ENCODE peak calls at places on chromosomes 6 and 20, in ten cellular contexts. One of them, this sample, is unnamed.

GRCh38 chr6:31163922-31164321 is 5.5 kb downstream of the TCF19 start:
- DNase-seq in NCI-H1105: no peak
- DNase-seq in stimulated activated CD4-positive, alpha-beta T cell treated with anti-CD3 and anti-CD28 coated beads, TNF-alpha, amount 100 ng/mL, for 24 hours: no peak
- DNase-seq in transverse colon: no peak
- DNase-seq in activated naive CD8-positive, alpha-beta T cell treated with anti-CD3 and anti-CD28 coated beads, Interleukin-2, amount 50 U/mL, for 16 hours: no peak
- DNase-seq in HCT116: peak; percentile 13
- DNase-seq in cardiac fibroblast: peak; percentile 31
- DNase-seq in left colon: no peak
- DNase-seq in globus pallidus: no peak
- DNase-seq in NCI-H446: no peak
- DNase-seq in this sample: peak; percentile 57

GRCh38 chr6:38578075-38578474 is 61.7 kb downstream of the BTBD9 start:
- DNase-seq in stimulated activated CD4-positive, alpha-beta T cell treated with anti-CD3 and anti-CD28 coated beads, TNF-alpha, amount 100 ng/mL, for 24 hours: no peak
- DNase-seq in transverse colon: no peak
- DNase-seq in activated naive CD8-positive, alpha-beta T cell treated with anti-CD3 and anti-CD28 coated beads, Interleukin-2, amount 50 U/mL, for 16 hours: no peak
- DNase-seq in NCI-H446: no peak
- DNase-seq in left colon: no peak
- DNase-seq in globus pallidus: no peak
- DNase-seq in HCT116: no peak
- DNase-seq in NCI-H1105: no peak
- DNase-seq in cardiac fibroblast: no peak
- DNase-seq in this sample: no peak

GRCh38 chr6:31416394-31417014 is 13.1 kb downstream of the MICA start:
- DNase-seq in HCT116: no peak
- DNase-seq in NCI-H1105: no peak
- DNase-seq in activated naive CD8-positive, alpha-beta T cell treated with anti-CD3 and anti-CD28 coated beads, Interleukin-2, amount 50 U/mL, for 16 hours: no peak
- DNase-seq in stimulated activated CD4-positive, alpha-beta T cell treated with anti-CD3 and anti-CD28 coated beads, TNF-alpha, amount 100 ng/mL, for 24 hours: no peak
- DNase-seq in NCI-H446: no peak
- DNase-seq in transverse colon: no peak
- DNase-seq in globus pallidus: no peak
- DNase-seq in left colon: no peak
- DNase-seq in cardiac fibroblast: no peak
- DNase-seq in this sample: no peak

GRCh38 chr6:12931639-12932038 is 215.1 kb downstream of the PHACTR1 start:
- DNase-seq in NCI-H1105: no peak
- DNase-seq in cardiac fibroblast: no peak
- DNase-seq in globus pallidus: no peak
- DNase-seq in transverse colon: no peak
- DNase-seq in left colon: no peak
- DNase-seq in HCT116: no peak
- DNase-seq in NCI-H446: no peak
- DNase-seq in stimulated activated CD4-positive, alpha-beta T cell treated with anti-CD3 and anti-CD28 coated beads, TNF-alpha, amount 100 ng/mL, for 24 hours: no peak
- DNase-seq in activated naive CD8-positive, alpha-beta T cell treated with anti-CD3 and anti-CD28 coated beads, Interleukin-2, amount 50 U/mL, for 16 hours: no peak
- DNase-seq in this sample: no peak

GRCh38 chr6:41503841-41504525 is 42.2 kb upstream of the FOXP4 start:
- DNase-seq in NCI-H446: no peak
- DNase-seq in HCT116: no peak
- DNase-seq in transverse colon: no peak
- DNase-seq in stimulated activated CD4-positive, alpha-beta T cell treated with anti-CD3 and anti-CD28 coated beads, TNF-alpha, amount 100 ng/mL, for 24 hours: no peak
- DNase-seq in left colon: no peak
- DNase-seq in cardiac fibroblast: peak; percentile 23
- DNase-seq in activated naive CD8-positive, alpha-beta T cell treated with anti-CD3 and anti-CD28 coated beads, Interleukin-2, amount 50 U/mL, for 16 hours: no peak
- DNase-seq in globus pallidus: peak; percentile 35
- DNase-seq in NCI-H1105: no peak
- DNase-seq in this sample: peak; percentile 25

GRCh38 chr6:168029459-168030217 is 32.2 kb downstream of the KIF25 start:
- DNase-seq in HCT116: no peak
- DNase-seq in left colon: peak; percentile 2
- DNase-seq in stimulated activated CD4-positive, alpha-beta T cell treated with anti-CD3 and anti-CD28 coated beads, TNF-alpha, amount 100 ng/mL, for 24 hours: no peak
- DNase-seq in globus pallidus: no peak
- DNase-seq in NCI-H446: no peak
- DNase-seq in NCI-H1105: no peak
- DNase-seq in cardiac fibroblast: no peak
- DNase-seq in transverse colon: no peak
- DNase-seq in activated naive CD8-positive, alpha-beta T cell treated with anti-CD3 and anti-CD28 coated beads, Interleukin-2, amount 50 U/mL, for 16 hours: no peak
- DNase-seq in this sample: no peak

GRCh38 chr20:54345301-54345724 is 130.1 kb upstream of the DOK5 start:
- DNase-seq in transverse colon: no peak
- DNase-seq in NCI-H446: no peak
- DNase-seq in cardiac fibroblast: peak; percentile 82
- DNase-seq in stimulated activated CD4-positive, alpha-beta T cell treated with anti-CD3 and anti-CD28 coated beads, TNF-alpha, amount 100 ng/mL, for 24 hours: no peak
- DNase-seq in HCT116: peak; percentile 7
- DNase-seq in NCI-H1105: no peak
- DNase-seq in activated naive CD8-positive, alpha-beta T cell treated with anti-CD3 and anti-CD28 coated beads, Interleukin-2, amount 50 U/mL, for 16 hours: no peak
- DNase-seq in left colon: no peak
- DNase-seq in globus pallidus: no peak
- DNase-seq in this sample: no peak

GRCh38 chr6:16244446-16244845 is 6.1 kb downstream of the GMPR start:
- DNase-seq in cardiac fibroblast: no peak
- DNase-seq in NCI-H446: no peak
- DNase-seq in stimulated activated CD4-positive, alpha-beta T cell treated with anti-CD3 and anti-CD28 coated beads, TNF-alpha, amount 100 ng/mL, for 24 hours: no peak
- DNase-seq in transverse colon: no peak
- DNase-seq in activated naive CD8-positive, alpha-beta T cell treated with anti-CD3 and anti-CD28 coated beads, Interleukin-2, amount 50 U/mL, for 16 hours: no peak
- DNase-seq in left colon: no peak
- DNase-seq in globus pallidus: no peak
- DNase-seq in NCI-H1105: no peak
- DNase-seq in HCT116: no peak
- DNase-seq in this sample: peak; percentile 54

GRCh38 chr6:1062786-1063545 is 248.9 kb upstream of the FOXQ1 start:
- DNase-seq in left colon: no peak
- DNase-seq in globus pallidus: no peak
- DNase-seq in transverse colon: no peak
- DNase-seq in activated naive CD8-positive, alpha-beta T cell treated with anti-CD3 and anti-CD28 coated beads, Interleukin-2, amount 50 U/mL, for 16 hours: no peak
- DNase-seq in HCT116: no peak
- DNase-seq in NCI-H446: no peak
- DNase-seq in NCI-H1105: no peak
- DNase-seq in cardiac fibroblast: no peak
- DNase-seq in stimulated activated CD4-positive, alpha-beta T cell treated with anti-CD3 and anti-CD28 coated beads, TNF-alpha, amount 100 ng/mL, for 24 hours: no peak
- DNase-seq in this sample: no peak

GRCh38 chr20:25553819-25554296 is 31.5 kb downstream of the NINL start:
- DNase-seq in NCI-H446: no peak
- DNase-seq in globus pallidus: no peak
- DNase-seq in activated naive CD8-positive, alpha-beta T cell treated with anti-CD3 and anti-CD28 coated beads, Interleukin-2, amount 50 U/mL, for 16 hours: no peak
- DNase-seq in left colon: no peak
- DNase-seq in NCI-H1105: peak; percentile 51
- DNase-seq in cardiac fibroblast: peak; percentile 61
- DNase-seq in stimulated activated CD4-positive, alpha-beta T cell treated with anti-CD3 and anti-CD28 coated beads, TNF-alpha, amount 100 ng/mL, for 24 hours: no peak
- DNase-seq in transverse colon: no peak
- DNase-seq in HCT116: no peak
- DNase-seq in this sample: no peak

GRCh38 chr6:109961666-109962065 is 16.4 kb upstream of the GPR6 start:
- DNase-seq in transverse colon: no peak
- DNase-seq in stimulated activated CD4-positive, alpha-beta T cell treated with anti-CD3 and anti-CD28 coated beads, TNF-alpha, amount 100 ng/mL, for 24 hours: no peak
- DNase-seq in NCI-H1105: no peak
- DNase-seq in activated naive CD8-positive, alpha-beta T cell treated with anti-CD3 and anti-CD28 coated beads, Interleukin-2, amount 50 U/mL, for 16 hours: no peak
- DNase-seq in cardiac fibroblast: peak; percentile 42
- DNase-seq in HCT116: peak; percentile 76
- DNase-seq in globus pallidus: no peak
- DNase-seq in left colon: no peak
- DNase-seq in NCI-H446: no peak
- DNase-seq in this sample: no peak

GRCh38 chr6:98203170-98203806 is 631.1 kb upstream of the POU3F2 start:
- DNase-seq in cardiac fibroblast: peak; percentile 3
- DNase-seq in transverse colon: no peak
- DNase-seq in activated naive CD8-positive, alpha-beta T cell treated with anti-CD3 and anti-CD28 coated beads, Interleukin-2, amount 50 U/mL, for 16 hours: no peak
- DNase-seq in NCI-H1105: no peak
- DNase-seq in left colon: no peak
- DNase-seq in stimulated activated CD4-positive, alpha-beta T cell treated with anti-CD3 and anti-CD28 coated beads, TNF-alpha, amount 100 ng/mL, for 24 hours: no peak
- DNase-seq in globus pallidus: no peak
- DNase-seq in NCI-H446: no peak
- DNase-seq in HCT116: no peak
- DNase-seq in this sample: no peak

GRCh38 chr6:27748662-27749061 is 163.5 kb downstream of the OR2B2 start:
- DNase-seq in HCT116: no peak
- DNase-seq in stimulated activated CD4-positive, alpha-beta T cell treated with anti-CD3 and anti-CD28 coated beads, TNF-alpha, amount 100 ng/mL, for 24 hours: no peak
- DNase-seq in activated naive CD8-positive, alpha-beta T cell treated with anti-CD3 and anti-CD28 coated beads, Interleukin-2, amount 50 U/mL, for 16 hours: no peak
- DNase-seq in transverse colon: no peak
- DNase-seq in left colon: no peak
- DNase-seq in NCI-H446: no peak
- DNase-seq in NCI-H1105: no peak
- DNase-seq in cardiac fibroblast: no peak
- DNase-seq in globus pallidus: no peak
- DNase-seq in this sample: no peak

GRCh38 chr6:105781248-105781647 is 304.9 kb upstream of the PRDM1 start:
- DNase-seq in left colon: no peak
- DNase-seq in transverse colon: no peak
- DNase-seq in cardiac fibroblast: no peak
- DNase-seq in activated naive CD8-positive, alpha-beta T cell treated with anti-CD3 and anti-CD28 coated beads, Interleukin-2, amount 50 U/mL, for 16 hours: no peak
- DNase-seq in stimulated activated CD4-positive, alpha-beta T cell treated with anti-CD3 and anti-CD28 coated beads, TNF-alpha, amount 100 ng/mL, for 24 hours: peak; percentile 57
- DNase-seq in globus pallidus: no peak
- DNase-seq in NCI-H1105: no peak
- DNase-seq in HCT116: peak; percentile 47
- DNase-seq in NCI-H446: no peak
- DNase-seq in this sample: no peak

GRCh38 chr6:17394192-17394611 is 807 bp downstream of the CAP2 start:
- DNase-seq in left colon: peak; percentile 23
- DNase-seq in stimulated activated CD4-positive, alpha-beta T cell treated with anti-CD3 and anti-CD28 coated beads, TNF-alpha, amount 100 ng/mL, for 24 hours: peak; percentile 3
- DNase-seq in transverse colon: peak; percentile 51
- DNase-seq in NCI-H1105: peak; percentile 24
- DNase-seq in cardiac fibroblast: peak; percentile 50
- DNase-seq in activated naive CD8-positive, alpha-beta T cell treated with anti-CD3 and anti-CD28 coated beads, Interleukin-2, amount 50 U/mL, for 16 hours: no peak
- DNase-seq in globus pallidus: no peak
- DNase-seq in NCI-H446: no peak
- DNase-seq in HCT116: peak; percentile 64
- DNase-seq in this sample: peak; percentile 59

GRCh38 chr6:30322527-30323501 is 3.9 kb upstream of the TRIM39 start:
- DNase-seq in cardiac fibroblast: peak; percentile 85
- DNase-seq in stimulated activated CD4-positive, alpha-beta T cell treated with anti-CD3 and anti-CD28 coated beads, TNF-alpha, amount 100 ng/mL, for 24 hours: peak; percentile 25
- DNase-seq in transverse colon: no peak
- DNase-seq in left colon: no peak
- DNase-seq in NCI-H446: no peak
- DNase-seq in NCI-H1105: no peak
- DNase-seq in HCT116: no peak
- DNase-seq in activated naive CD8-positive, alpha-beta T cell treated with anti-CD3 and anti-CD28 coated beads, Interleukin-2, amount 50 U/mL, for 16 hours: no peak
- DNase-seq in globus pallidus: no peak
- DNase-seq in this sample: no peak

GRCh38 chr6:25456249-25456648 is 177.1 kb downstream of the CARMIL1 start:
- DNase-seq in activated naive CD8-positive, alpha-beta T cell treated with anti-CD3 and anti-CD28 coated beads, Interleukin-2, amount 50 U/mL, for 16 hours: no peak
- DNase-seq in HCT116: no peak
- DNase-seq in cardiac fibroblast: no peak
- DNase-seq in NCI-H446: peak; percentile 55
- DNase-seq in transverse colon: no peak
- DNase-seq in left colon: no peak
- DNase-seq in NCI-H1105: peak; percentile 13
- DNase-seq in globus pallidus: no peak
- DNase-seq in stimulated activated CD4-positive, alpha-beta T cell treated with anti-CD3 and anti-CD28 coated beads, TNF-alpha, amount 100 ng/mL, for 24 hours: no peak
- DNase-seq in this sample: no peak

GRCh38 chr20:58401123-58401639 is 12.2 kb downstream of the VAPB start:
- DNase-seq in cardiac fibroblast: no peak
- DNase-seq in NCI-H1105: no peak
- DNase-seq in transverse colon: no peak
- DNase-seq in HCT116: no peak
- DNase-seq in left colon: no peak
- DNase-seq in stimulated activated CD4-positive, alpha-beta T cell treated with anti-CD3 and anti-CD28 coated beads, TNF-alpha, amount 100 ng/mL, for 24 hours: no peak
- DNase-seq in activated naive CD8-positive, alpha-beta T cell treated with anti-CD3 and anti-CD28 coated beads, Interleukin-2, amount 50 U/mL, for 16 hours: no peak
- DNase-seq in globus pallidus: no peak
- DNase-seq in NCI-H446: no peak
- DNase-seq in this sample: no peak

GRCh38 chr6:4067673-4068072 is 11.3 kb downstream of the FAM217A start:
- DNase-seq in transverse colon: no peak
- DNase-seq in HCT116: no peak
- DNase-seq in NCI-H1105: no peak
- DNase-seq in left colon: no peak
- DNase-seq in activated naive CD8-positive, alpha-beta T cell treated with anti-CD3 and anti-CD28 coated beads, Interleukin-2, amount 50 U/mL, for 16 hours: no peak
- DNase-seq in globus pallidus: no peak
- DNase-seq in stimulated activated CD4-positive, alpha-beta T cell treated with anti-CD3 and anti-CD28 coated beads, TNF-alpha, amount 100 ng/mL, for 24 hours: no peak
- DNase-seq in NCI-H446: no peak
- DNase-seq in cardiac fibroblast: no peak
- DNase-seq in this sample: no peak